ENCODE peak calls at places on chromosomes 5 and 9, in five cellular contexts. F is HepG2, R is GM12878, W is H1, O is K562. S is an unnamed sample.

GRCh38 chr5:174436805-174437204 is 287.6 kb upstream of the MSX2 start:
- DNase-seq in F (no peak), R (no peak), W (no peak), O (no peak), S (no peak)

GRCh38 chr5:123091258-123091987 is 2.4 kb downstream of the PRDM6 start:
- DNase-seq in F (no peak), R (no peak), W (no peak), O (no peak), S (no peak)

GRCh38 chr9:125150349-125151245 is 7.3 kb upstream of the SCAI start:
- DNase-seq in F (no peak), R (no peak), W (no peak), O (no peak), S (no peak)

GRCh38 chr5:139946006-139946405 is 97.1 kb downstream of the NRG2 start:
- DNase-seq in F (no peak), R (no peak), W (no peak), O (no peak), S (no peak)

GRCh38 chr5:74240783-74241750 is 399.5 kb downstream of the ENC1 start:
- DNase-seq in F (no peak), R (no peak), W (no peak), O (no peak), S (no peak)

GRCh38 chr9:35661756-35662350 is 3.1 kb downstream of the ARHGEF39 start:
- DNase-seq in F (peak; percentile 42), R (no peak), W (no peak), O (no peak), S (no peak)

GRCh38 chr9:93099551-93100264 is 3.7 kb downstream of the CARD19 start:
- DNase-seq in F (no peak), R (no peak), W (no peak), O (no peak), S (no peak)

GRCh38 chr5:143316844-143317631 is 86.4 kb downstream of the NR3C1 start:
- DNase-seq in F (no peak), R (no peak), W (no peak), O (no peak), S (no peak)

GRCh38 chr5:96946381-96946780 is 10.5 kb downstream of the LNPEP start:
- DNase-seq in F (no peak), R (no peak), W (no peak), O (no peak), S (no peak)

GRCh38 chr9:72623156-72623555 is 101.7 kb downstream of the TMC1 start:
- DNase-seq in F (no peak), R (no peak), W (no peak), O (no peak), S (no peak)

GRCh38 chr5:59830801-59831200 is 62.7 kb downstream of the PDE4D start:
- DNase-seq in F (no peak), R (no peak), W (no peak), O (no peak), S (no peak)
- TF ChIP-seq CTCF in F (no peak), R (no peak), W (no peak), O (no peak), S (no peak)

GRCh38 chr5:167208911-167209310 is 1082.5 kb upstream of the WWC1 start:
- DNase-seq in F (no peak), R (no peak), W (no peak), O (no peak), S (no peak)

GRCh38 chr5:167207081-167207480 is 1084.4 kb upstream of the WWC1 start:
- DNase-seq in F (no peak), R (no peak), W (no peak), O (no peak), S (no peak)

DNA sequence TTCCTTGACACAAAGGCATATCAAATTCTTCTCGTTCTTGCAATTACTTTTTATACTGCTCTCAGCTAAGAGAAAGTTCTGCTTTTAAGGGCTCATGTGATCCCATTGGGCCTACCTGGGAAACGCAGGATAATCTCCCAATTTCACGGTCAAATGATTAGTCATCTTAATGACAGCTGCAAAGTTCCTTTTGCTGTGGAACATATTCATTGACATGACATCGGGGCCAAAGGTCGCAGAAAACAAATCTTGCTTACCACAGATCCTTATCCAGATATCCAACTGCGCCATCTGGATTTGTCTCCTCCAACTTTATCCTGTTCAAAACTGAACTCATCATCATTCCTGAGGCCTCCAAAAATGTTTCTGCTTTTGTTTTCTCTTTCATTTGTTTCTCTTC is 1085.6 kb upstream of the WWC1 start:
- DNase-seq in F (no peak), R (no peak), W (no peak), O (no peak), S (no peak)
- TF ChIP-seq HDAC2 in F (no peak), R (no peak), W (no peak), O (no peak), S (no peak)

GRCh38 chr5:2582106-2582505 is 169.4 kb downstream of the IRX2 start:
- DNase-seq in F (no peak), R (no peak), W (no peak), O (no peak), S (no peak)

GRCh38 chr5:2582507-2582906 is 169.0 kb downstream of the IRX2 start:
- DNase-seq in F (no peak), R (no peak), W (no peak), O (no peak), S (no peak)

GRCh38 chr5:2579126-2579525 is 172.4 kb downstream of the IRX2 start:
- DNase-seq in F (no peak), R (no peak), W (no peak), O (no peak), S (no peak)

GRCh38 chr5:2584579-2584978 is 166.9 kb downstream of the IRX2 start:
- DNase-seq in F (no peak), R (no peak), W (no peak), O (no peak), S (no peak)

DNA sequence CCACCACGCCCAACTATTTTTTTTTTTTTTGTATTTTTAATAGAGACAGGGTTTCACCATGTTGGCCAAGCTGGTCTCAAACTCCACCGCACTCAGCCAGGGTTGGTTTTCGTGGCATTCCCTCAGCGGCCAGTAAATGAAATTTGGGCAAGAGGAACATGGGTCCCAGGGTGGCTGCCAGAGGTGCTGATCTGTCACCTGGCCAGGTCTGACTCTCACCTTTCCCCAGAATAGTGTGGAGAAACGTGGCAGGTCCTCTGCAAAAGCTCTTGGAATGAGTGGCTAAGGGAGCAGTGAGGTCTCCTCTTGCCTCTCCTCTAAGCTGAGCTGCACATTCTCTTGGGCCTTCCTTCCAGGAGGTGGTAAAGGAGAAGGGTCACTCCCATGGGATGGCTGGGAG is 170.1 kb downstream of the IRX2 start:
- DNase-seq in F (no peak), R (no peak), W (no peak), O (no peak), S (no peak)
- TF ChIP-seq CTCF in F (no peak), R (no peak), W (no peak), O (no peak), S (no peak)

GRCh38 chr9:131980267-131980916 is 99.3 kb downstream of the MED27 start:
- DNase-seq in F (no peak), R (no peak), W (no peak), O (no peak), S (no peak)
- TF ChIP-seq HDAC2 in F (no peak), R (no peak), W (no peak), O (no peak), S (no peak)

DNA sequence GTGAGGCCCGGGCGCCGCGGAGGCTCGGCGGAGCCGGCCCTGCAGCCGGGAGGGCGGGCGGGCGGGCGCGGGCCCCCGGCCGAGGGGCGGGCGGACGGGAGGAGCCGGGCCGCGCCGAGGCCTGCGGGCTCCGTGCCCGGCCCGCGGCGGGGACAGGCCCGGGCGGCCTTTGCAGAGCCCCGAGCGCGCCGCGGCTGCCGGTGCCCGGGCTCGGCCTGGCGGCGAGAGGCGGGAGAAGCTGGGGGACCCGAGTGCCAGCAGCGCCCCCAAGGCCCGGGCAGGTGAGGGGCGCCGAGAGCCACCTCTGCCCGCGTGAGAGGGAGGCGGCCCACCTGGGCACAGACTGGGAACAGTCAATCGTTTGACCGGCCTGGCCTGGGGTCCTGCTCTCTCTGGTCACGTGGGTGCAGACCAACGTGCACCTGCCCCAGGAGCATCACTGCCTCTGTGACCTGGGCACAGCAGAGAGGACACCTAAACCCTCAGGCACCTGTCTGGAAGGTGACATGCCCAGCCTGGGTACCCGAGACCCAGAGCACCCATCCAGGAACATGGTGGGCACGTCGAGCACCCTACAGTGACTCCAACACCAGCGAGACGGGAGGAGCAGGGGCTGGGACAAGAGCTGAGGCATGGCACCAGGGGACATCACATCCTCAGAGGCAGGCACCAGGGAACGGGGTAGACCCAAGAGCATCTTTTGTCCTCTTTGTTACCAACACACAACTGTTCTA is 554 bp downstream of the MVB12B start:
- DNase-seq in F (no peak), R (no peak), W (no peak), O (no peak), S (peak; percentile 44)
- TF ChIP-seq CTCF in F (no peak), R (no peak), W (peak; percentile 36), O (no peak), S (no peak)

GRCh38 chr5:132408456-132408855 is 38.9 kb downstream of the SLC22A5 start:
- DNase-seq in F (no peak), R (no peak), W (no peak), O (no peak), S (no peak)

GRCh38 chr5:132408965-132409364 is 39.5 kb downstream of the SLC22A5 start:
- DNase-seq in F (peak; percentile 64), R (no peak), W (no peak), O (no peak), S (no peak)

GRCh38 chr5:132406144-132406783 is 36.8 kb downstream of the SLC22A5 start:
- DNase-seq in F (no peak), R (no peak), W (no peak), O (no peak), S (no peak)

GRCh38 chr5:132405646-132406045 is 36.1 kb downstream of the SLC22A5 start:
- DNase-seq in F (no peak), R (no peak), W (no peak), O (no peak), S (no peak)

GRCh38 chr5:132407970-132408369 is 38.5 kb downstream of the SLC22A5 start:
- DNase-seq in F (no peak), R (no peak), W (no peak), O (no peak), S (no peak)
- TF ChIP-seq HDAC2 in F (no peak), R (no peak), W (no peak), O (no peak), S (no peak)

GRCh38 chr5:84273517-84273883 is 111.2 kb downstream of the EDIL3 start:
- DNase-seq in F (no peak), R (no peak), W (no peak), O (no peak), S (no peak)

GRCh38 chr5:84272776-84273516 is 111.7 kb downstream of the EDIL3 start:
- DNase-seq in F (no peak), R (no peak), W (no peak), O (no peak), S (no peak)

GRCh38 chr5:84275609-84276008 is 109.1 kb downstream of the EDIL3 start:
- DNase-seq in F (no peak), R (no peak), W (no peak), O (no peak), S (no peak)

GRCh38 chr5:84274585-84275468 is 109.9 kb downstream of the EDIL3 start:
- DNase-seq in F (peak; percentile 9), R (no peak), W (no peak), O (no peak), S (peak; percentile 38)
- TF ChIP-seq CTCF in F (peak; percentile 50), R (peak; percentile 53), W (peak; percentile 35), O (peak; percentile 18), S (peak; percentile 52)

GRCh38 chr5:167096816-167097215 is 1194.6 kb upstream of the WWC1 start:
- DNase-seq in F (no peak), R (no peak), W (no peak), O (no peak), S (no peak)
- TF ChIP-seq HDAC2 in F (no peak), R (no peak), W (no peak), O (no peak), S (no peak)